ENCODE peak calls at places on chromosomes 7 and 10, in eight cellular contexts. M, S, K, P, J, A, R and X are unnamed samples.

GRCh38 chr7:33201821-33202220 is 72.5 kb downstream of the BBS9 start:
- DNase-seq in M (peak; percentile 26), A (no peak), S (no peak), K (no peak), P (no peak), J (no peak), R (no peak), X (no peak)

GRCh38 chr7:157044151-157044687 is 33.8 kb upstream of the MNX1 start:
- DNase-seq in R (no peak), M (peak; percentile 69), A (no peak), J (no peak), S (no peak), K (no peak), P (no peak), X (no peak)

GRCh38 chr7:25807212-25807611 is 344.8 kb upstream of the NFE2L3 start:
- DNase-seq in S (no peak), P (no peak), J (no peak), K (no peak), A (no peak), R (no peak), M (no peak), X (no peak)

GRCh38 chr10:3148041-3148440 is 24.5 kb downstream of the PITRM1 start:
- DNase-seq in A (no peak), S (no peak), J (no peak), P (no peak), M (no peak), K (no peak), R (no peak), X (no peak)

GRCh38 chr10:68989317-68989990 is 851 bp downstream of the KIFBP start:
- DNase-seq in S (peak; percentile 12), P (no peak), K (no peak), M (peak; percentile 61), A (no peak), R (no peak), J (no peak), X (no peak)

GRCh38 chr7:87564290-87564963 is 36.3 kb downstream of the ABCB1 start:
- DNase-seq in K (peak; percentile 57), S (peak; percentile 77), A (peak; percentile 38), R (peak; percentile 37), M (peak; percentile 19), P (peak; percentile 55), J (peak; percentile 60), X (peak; percentile 44)

GRCh38 chr10:8211631-8212030 is 157.1 kb downstream of the GATA3 start:
- DNase-seq in P (peak; percentile 18), A (no peak), K (no peak), M (no peak), J (no peak), R (no peak), S (no peak), X (no peak)

GRCh38 chr7:51376420-51377092 is 59.9 kb upstream of the COBL start:
- DNase-seq in J (no peak), S (no peak), R (no peak), K (peak; percentile 66), P (peak; percentile 91), M (peak; percentile 17), A (peak; percentile 79), X (no peak)

GRCh38 chr7:40429821-40430220 is 295.0 kb downstream of the SUGCT start:
- DNase-seq in S (no peak), A (no peak), J (no peak), P (no peak), R (no peak), M (no peak), K (no peak), X (no peak)

GRCh38 chr7:12722720-12723241 is 35.3 kb downstream of the ARL4A start:
- DNase-seq in R (no peak), A (no peak), P (no peak), M (no peak), S (no peak), J (no peak), K (no peak), X (no peak)

GRCh38 chr7:68511281-68511680 is 1087.0 kb upstream of the AUTS2 start:
- DNase-seq in J (peak; percentile 87), A (no peak), M (no peak), S (no peak), R (no peak), K (no peak), P (no peak), X (no peak)

DNA sequence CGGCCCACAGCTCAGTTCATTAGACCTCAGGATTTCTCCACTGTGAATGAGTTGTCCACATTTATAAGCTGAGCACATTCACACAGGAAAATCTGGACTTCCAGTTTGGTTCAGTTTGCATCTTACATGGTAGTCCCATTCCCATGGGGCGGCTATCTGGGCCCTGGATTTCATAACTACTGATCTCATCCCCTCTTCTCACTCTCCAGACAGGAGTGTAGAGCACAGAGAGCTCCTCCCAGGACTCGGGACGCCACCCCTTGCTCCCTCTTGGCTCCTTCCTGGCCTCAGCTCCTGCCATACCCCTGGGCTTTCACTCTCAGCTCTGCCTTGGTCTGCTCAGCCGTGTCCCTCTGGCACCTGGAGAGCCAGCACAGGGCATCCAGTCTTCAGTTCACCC is 117.6 kb upstream of the TCERG1L start:
- DNase-seq in K (no peak), R (no peak), J (no peak), A (no peak), S (no peak), M (no peak), P (no peak), X (no peak)
- H3K4me1 ChIP-seq in K (no peaks in the 10 kb centered on the region), R (no peaks in the 10 kb centered on the region), J (no peaks in the 10 kb centered on the region), A (no peaks in the 10 kb centered on the region), S (no peaks in the 10 kb centered on the region), M (no peaks in the 10 kb centered on the region), P (no peaks in the 10 kb centered on the region), X (no peaks in the 10 kb centered on the region)

DNA sequence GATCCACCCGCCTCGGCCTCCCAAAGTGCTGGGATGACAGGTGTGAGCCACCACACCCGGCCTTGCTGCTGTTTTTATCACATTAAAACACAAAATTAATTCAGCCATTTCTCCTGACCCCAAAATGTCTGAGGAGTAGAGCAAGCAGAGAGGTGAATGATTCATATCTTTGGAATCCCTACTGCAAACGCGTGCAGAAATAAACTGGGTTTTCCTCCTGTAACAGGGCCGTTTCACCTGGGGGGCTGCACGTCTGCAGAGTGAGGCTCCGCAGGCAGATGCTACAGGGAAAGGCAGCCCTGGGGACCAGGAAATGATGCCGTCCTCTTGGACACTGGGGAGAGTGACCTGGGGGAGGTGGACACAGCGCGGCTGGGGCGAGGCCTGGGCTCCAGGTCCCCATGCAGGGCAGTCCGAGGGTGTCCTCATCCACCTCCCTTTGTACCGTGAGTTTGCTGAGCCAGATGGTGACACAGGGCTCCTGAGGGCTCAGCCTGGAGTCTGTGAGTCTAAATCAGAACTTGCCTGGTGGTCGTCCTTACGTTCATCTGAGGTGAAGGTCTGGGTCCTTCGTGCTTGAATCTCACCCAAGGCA is 41.9 kb downstream of the PDGFA start:
- DNase-seq in M (no peak), S (no peak), R (no peak), J (no peak), P (peak; percentile 57), K (no peak), A (no peak), X (no peak)
- H2AFZ ChIP-seq in M (no peak overlapping the region), S (no peak overlapping the region), R (no peak overlapping the region), J (no peak overlapping the region), P (peak overlapping the region; percentile 65), K (no peak overlapping the region), A (peak overlapping the region; percentile 88), X (no peak overlapping the region)

GRCh38 chr10:31929986-31930675 is 1.5 kb upstream of the ARHGAP12 start:
- DNase-seq in J (no peak), P (no peak), R (peak; percentile 64), K (no peak), S (no peak), M (peak; percentile 48), A (no peak), X (peak; percentile 62)

GRCh38 chr10:31927597-31928530 is 767 bp downstream of the ARHGAP12 start:
- DNase-seq in A (no peak), P (peak; percentile 45), J (peak; percentile 85), M (peak; percentile 76), S (peak; percentile 79), K (peak; percentile 71), R (peak; percentile 73), X (peak; percentile 48)

GRCh38 chr10:31928531-31929259 is at the start of gene ARHGAP12:
- DNase-seq in M (peak; percentile 95), A (no peak), J (peak; percentile 95), S (peak; percentile 92), R (peak; percentile 85), P (peak; percentile 71), K (peak; percentile 94), X (peak; percentile 86)

GRCh38 chr10:31926765-31927596 is 1.6 kb downstream of the ARHGAP12 start:
- DNase-seq in P (peak; percentile 26), S (no peak), R (no peak), J (peak; percentile 10), A (no peak), K (peak; percentile 23), M (peak; percentile 59), X (no peak)

DNA sequence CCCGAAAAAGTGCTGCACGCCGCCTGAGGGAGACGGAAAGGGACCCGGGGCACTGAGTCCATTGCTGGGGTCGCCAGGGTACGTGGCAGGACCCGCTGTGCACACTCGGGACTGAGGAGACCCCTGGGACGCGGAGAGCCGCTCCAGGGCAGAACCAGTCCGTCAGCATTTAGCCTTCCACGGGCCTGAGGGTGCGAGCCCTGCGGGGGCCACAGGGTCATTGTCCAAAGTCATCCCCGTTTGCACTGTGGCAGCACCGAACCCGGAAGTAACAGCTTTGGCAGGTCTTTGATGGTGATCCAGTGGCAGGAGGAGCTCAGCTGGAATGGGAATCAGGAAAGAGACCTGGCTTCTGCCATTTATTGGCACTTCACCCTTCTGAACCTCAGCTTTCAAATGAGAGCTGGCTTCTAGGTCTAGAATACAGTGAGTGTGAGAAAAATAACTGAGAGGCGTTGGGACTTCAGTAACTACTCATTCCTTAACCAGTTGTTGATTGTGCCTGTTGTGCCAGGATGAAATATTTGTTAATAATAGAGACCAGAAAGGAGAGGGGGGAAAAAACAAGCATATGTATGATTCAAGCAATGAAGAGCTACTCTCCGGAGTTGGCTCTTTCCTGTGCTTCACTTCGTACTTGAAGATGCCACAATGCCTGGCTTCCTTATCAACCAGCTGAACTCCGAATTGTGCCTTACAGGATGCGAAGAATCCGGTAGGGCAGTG is 792 bp upstream of the ARHGAP12 start:
- DNase-seq in P (peak; percentile 25), M (peak; percentile 73), J (peak; percentile 43), A (no peak), S (peak; percentile 59), R (peak; percentile 33), K (peak; percentile 71), X (peak; percentile 48)
- TF ChIP-seq EZH2phosphoT487 in P (no peak), M (no peak), J (no peak), A (no peak), S (no peak), R (no peak), K (no peak), X (no peak)

GRCh38 chr7:148708026-148708685 is 9.5 kb downstream of the CUL1 start:
- DNase-seq in P (no peak), J (peak; percentile 23), M (no peak), S (no peak), A (no peak), R (no peak), K (no peak), X (peak; percentile 55)

GRCh38 chr7:148711191-148712102 is 12.7 kb downstream of the CUL1 start:
- DNase-seq in K (no peak), P (no peak), A (no peak), S (no peak), M (no peak), R (peak; percentile 53), J (no peak), X (peak; percentile 78)

GRCh38 chr7:148712610-148713330 is 14.1 kb downstream of the CUL1 start:
- DNase-seq in P (no peak), M (peak; percentile 28), J (no peak), A (no peak), K (no peak), R (peak; percentile 23), S (no peak), X (peak; percentile 91)

GRCh38 chr7:148706368-148706767 is 7.7 kb downstream of the CUL1 start:
- DNase-seq in M (no peak), R (no peak), K (no peak), A (no peak), S (no peak), P (no peak), J (no peak), X (no peak)

GRCh38 chr7:148709019-148709418 is 10.3 kb downstream of the CUL1 start:
- DNase-seq in J (no peak), R (no peak), K (no peak), M (no peak), A (no peak), P (no peak), S (no peak), X (no peak)
- H3K4me1 ChIP-seq in J (peaks cover 43% of the 10 kb centered on the region), R (peaks cover 50% of the 10 kb centered on the region), K (peaks cover 42% of the 10 kb centered on the region), M (peaks cover 16% of the 10 kb centered on the region), A (peaks cover under 1% of the 10 kb centered on the region), P (peaks cover 5% of the 10 kb centered on the region), S (peaks cover 63% of the 10 kb centered on the region), X (peaks cover 89% of the 10 kb centered on the region)